ENCODE peak calls at places on chromosome 4, in six cellular contexts. G is WERI-Rb-1, Q is cardiac muscle cell, T is spleen, Y is transverse colon, E is prostate gland. R is an unnamed sample.
A peak's percentile ranks its signal among the peaks of the same experiment; 100 is the strongest.

GRCh38 chr4:185567828-185568442 is 32.6 kb upstream of the PDLIM3 start:
- DNase-seq in Y (peak; percentile 44), T (no peak), Q (no peak), G (no peak), E (peak; percentile 42), R (peak; percentile 66)

GRCh38 chr4:94534401-94535312 is 82.9 kb downstream of the PDLIM5 start:
- DNase-seq in Y (no peak), Q (no peak), T (no peak), G (no peak), E (no peak), R (no peak)

GRCh38 chr4:71472946-71473345 is 134.1 kb downstream of the SLC4A4 start:
- DNase-seq in Q (no peak), E (no peak), Y (no peak), G (no peak), T (no peak), R (no peak)

GRCh38 chr4:81360722-81361121 is 111.0 kb downstream of the RASGEF1B start:
- DNase-seq in E (no peak), Q (no peak), T (no peak), Y (no peak), G (no peak), R (no peak)

GRCh38 chr4:113781439-113782040 is 20.0 kb upstream of the CAMK2D start:
- DNase-seq in Q (peak; percentile 38), E (no peak), Y (no peak), G (no peak), T (no peak), R (no peak)

GRCh38 chr4:173365359-173365996 is 5.3 kb upstream of the SAP30 start:
- DNase-seq in Y (peak; percentile 20), G (no peak), E (no peak), Q (no peak), T (no peak), R (no peak)

GRCh38 chr4:15690020-15690809 is 8.6 kb downstream of the FAM200B start:
- DNase-seq in G (no peak), T (no peak), Q (no peak), E (no peak), Y (no peak), R (no peak)

GRCh38 chr4:89110986-89111832 is at the start of gene TIGD2:
- DNase-seq in G (peak; percentile 91), Q (peak; percentile 93), Y (peak; percentile 92), E (peak; percentile 85), T (peak; percentile 97), R (peak; percentile 77)

GRCh38 chr4:166091914-166092510 is 219.0 kb downstream of the TLL1 start:
- DNase-seq in Q (peak; percentile 58), E (peak; percentile 9), G (no peak), T (no peak), Y (no peak), R (no peak)

GRCh38 chr4:139555705-139556070 is 331 bp downstream of the SETD7 start:
- DNase-seq in Q (peak; percentile 42), E (peak; percentile 17), G (no peak), T (no peak), Y (peak; percentile 49), R (no peak)

GRCh38 chr4:24382381-24382780 is 202.0 kb downstream of the DHX15 start:
- DNase-seq in Y (no peak), G (no peak), T (no peak), E (no peak), Q (no peak), R (no peak)

GRCh38 chr4:77854431-77855111 is 8.1 kb upstream of the MRPL1 start:
- DNase-seq in Y (no peak), E (no peak), Q (no peak), G (no peak), T (no peak), R (no peak)

GRCh38 chr4:110022457-110022856 is 109.8 kb downstream of the EGF start:
- DNase-seq in Y (no peak), Q (no peak), G (no peak), E (no peak), T (no peak), R (no peak)

GRCh38 chr4:58776627-58777026 is 1666.4 kb upstream of the IGFBP7 start:
- DNase-seq in E (no peak), T (no peak), Y (no peak), Q (no peak), G (no peak), R (no peak)

GRCh38 chr4:13907255-13907751 is 279.8 kb upstream of the BOD1L1 start:
- DNase-seq in Q (no peak), G (no peak), T (no peak), Y (no peak), E (no peak), R (no peak)

GRCh38 chr4:19358015-19358414 is 893.7 kb upstream of the SLIT2 start:
- DNase-seq in T (no peak), Q (no peak), E (no peak), G (no peak), Y (no peak), R (no peak)

GRCh38 chr4:74097631-74098550 is 1.1 kb downstream of the CXCL2 start:
- DNase-seq in T (no peak), Y (peak; percentile 21), E (no peak), G (no peak), Q (no peak), R (no peak)

GRCh38 chr4:118281611-118282442 is 71.0 kb downstream of the PRSS12 start:
- DNase-seq in Q (peak; percentile 17), E (no peak), Y (no peak), T (peak; percentile 72), G (peak; percentile 41), R (no peak)

GRCh38 chr4:72670521-72670920 is 101.5 kb upstream of the ADAMTS3 start:
- DNase-seq in Y (no peak), Q (no peak), E (no peak), G (no peak), T (no peak), R (no peak)

GRCh38 chr4:73053076-73053475 is 16.4 kb downstream of the COX18 start:
- DNase-seq in Y (no peak), E (no peak), T (no peak), G (no peak), Q (no peak), R (no peak)

GRCh38 chr4:785332-786073 is 40.4 kb downstream of the CPLX1 start:
- DNase-seq in E (no peak), Y (no peak), Q (no peak), G (no peak), T (peak; percentile 77), R (no peak)

GRCh38 chr4:71697031-71697430 is 86.8 kb downstream of the GC start:
- DNase-seq in Y (no peak), T (no peak), E (no peak), Q (no peak), G (peak; percentile 75), R (no peak)

GRCh38 chr4:152229782-152230289 is 306.1 kb downstream of the FBXW7 start:
- DNase-seq in Q (no peak), G (peak; percentile 19), T (no peak), Y (no peak), E (no peak), R (no peak)

DNA sequence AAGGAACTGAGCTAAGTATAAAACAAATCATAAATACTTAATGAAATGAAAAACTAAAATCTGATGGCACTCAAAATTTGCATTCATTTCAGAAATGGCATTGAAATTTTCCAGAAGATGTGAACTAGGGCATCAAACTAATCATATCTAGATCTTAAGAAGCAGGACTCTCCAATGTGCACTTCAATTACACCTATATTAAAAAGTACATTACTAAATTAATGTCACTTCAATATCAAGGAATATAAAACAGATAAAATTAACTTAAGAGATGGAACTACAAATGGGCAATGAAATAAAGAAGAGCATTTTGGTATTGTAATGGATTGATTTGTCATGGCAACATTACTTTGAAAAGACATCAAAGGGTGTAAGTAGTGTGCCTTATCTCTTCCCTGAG is 20.3 kb downstream of the NPY2R start:
- DNase-seq in Y (no peak), Q (no peak), G (no peak), E (no peak), T (no peak), R (no peak)
- H3K27ac ChIP-seq in Y (no peak overlapping the region), Q (no peak overlapping the region), G (no peak overlapping the region), E (no peak overlapping the region), T (no peak overlapping the region), R (no peak overlapping the region)

GRCh38 chr4:76624271-76624681 is 189.2 kb downstream of the SHROOM3 start:
- DNase-seq in T (no peak), G (no peak), Y (no peak), E (no peak), Q (no peak), R (no peak)

GRCh38 chr4:76630748-76631147 is 195.7 kb downstream of the SHROOM3 start:
- DNase-seq in E (no peak), G (no peak), Q (no peak), T (no peak), Y (no peak), R (no peak)

GRCh38 chr4:76625316-76625715 is 190.3 kb downstream of the SHROOM3 start:
- DNase-seq in Q (no peak), Y (no peak), E (no peak), G (no peak), T (no peak), R (no peak)

GRCh38 chr4:76623217-76624060 is 188.4 kb downstream of the SHROOM3 start:
- DNase-seq in Q (no peak), T (no peak), Y (no peak), E (peak; percentile 67), G (no peak), R (no peak)

DNA sequence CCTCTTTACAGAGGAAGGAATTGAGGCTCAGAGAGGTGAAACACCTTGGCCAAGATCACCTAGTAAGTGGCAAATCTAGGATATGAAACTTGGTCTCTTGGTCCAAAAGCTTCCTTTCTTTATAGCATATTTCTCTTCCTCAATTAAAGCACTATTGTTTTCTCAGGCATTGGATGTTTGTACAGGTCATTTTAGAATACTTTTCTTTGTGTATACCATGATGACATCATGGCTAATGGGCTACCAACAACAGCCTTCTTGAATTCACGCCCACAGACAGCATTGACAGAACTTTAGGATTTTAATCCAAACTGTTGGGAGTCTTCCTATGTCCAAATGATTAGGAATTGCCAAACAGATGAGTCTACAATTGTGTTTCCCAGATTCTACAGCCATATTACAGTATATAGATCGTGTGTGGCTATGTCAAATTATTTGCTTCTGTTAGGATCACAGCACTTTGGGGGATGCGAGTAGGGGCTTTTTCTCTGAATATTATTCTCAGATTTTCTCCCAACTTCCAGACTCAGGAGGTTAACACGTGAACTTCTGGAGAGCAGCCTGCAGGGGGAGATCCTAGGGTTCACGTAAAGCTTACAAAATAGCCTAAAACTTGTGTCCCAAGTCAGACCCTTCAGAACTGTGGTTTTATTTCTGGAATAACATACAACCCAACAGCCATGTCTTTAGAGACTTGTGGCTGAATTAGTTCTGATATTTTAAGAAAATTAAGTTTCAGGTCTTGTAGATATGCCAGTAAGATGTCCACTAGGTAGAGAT is 191.8 kb downstream of the SHROOM3 start:
- DNase-seq in Q (no peak), Y (no peak), T (no peak), G (no peak), E (no peak), R (no peak)
- H3K27ac ChIP-seq in Q (no peak overlapping the region), Y (peak overlapping the region; percentile 77), T (no peak overlapping the region), G (no peak overlapping the region), E (no peak overlapping the region), R (no peak overlapping the region)

GRCh38 chr4:17489721-17490120 is 22.2 kb downstream of the QDPR start:
- DNase-seq in G (no peak), E (no peak), Q (no peak), T (no peak), Y (no peak), R (no peak)
- H3K27ac ChIP-seq in G (no peak overlapping the region), E (no peak overlapping the region), Q (no peak overlapping the region), T (no peak overlapping the region), Y (no peak overlapping the region), R (no peak overlapping the region)

DNA sequence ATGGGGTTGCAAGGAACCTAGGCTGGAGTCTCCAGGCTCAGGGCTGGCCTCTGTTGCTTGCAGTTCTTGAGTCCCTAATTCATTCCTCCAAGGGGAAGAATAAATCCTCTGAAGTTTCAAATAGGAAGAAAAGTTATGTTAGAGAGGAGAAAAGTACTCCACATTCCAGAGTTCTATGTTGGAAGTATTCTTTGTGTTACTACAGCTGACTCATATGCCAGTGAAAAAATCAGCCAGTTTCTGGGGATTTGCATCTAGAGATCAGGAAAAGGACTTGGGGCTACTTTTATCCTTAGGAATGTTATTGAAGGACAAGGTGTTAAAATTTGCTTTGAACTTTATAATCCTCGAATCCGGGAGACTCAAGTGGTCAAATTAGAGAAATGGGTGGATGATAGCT is 11.7 kb upstream of the NUDT9 start:
- DNase-seq in E (no peak), T (no peak), Y (no peak), Q (no peak), G (no peak), R (no peak)
- H3K27ac ChIP-seq in E (no peak overlapping the region), T (no peak overlapping the region), Y (peak overlapping the region; percentile 81), Q (no peak overlapping the region), G (no peak overlapping the region), R (no peak overlapping the region)

R was measured in caudate nucleus.